ENCODE peak calls at places on chromosomes 11 and 22, in five cellular contexts. One of them, this sample, is unnamed.

GRCh38 chr11:19458721-19459120 is 218.0 kb upstream of the E2F8 start:
- DNase-seq in COR-L47: no peak
- DNase-seq in activated T-cell treated with anti-CD3 and anti-CD28 coated beads for 1 hour: no peak
- DNase-seq in stimulated activated CD8-positive, alpha-beta memory T cell treated with anti-CD3 and anti-CD28 coated beads, Interleukin-12 subunit alpha, Interleukin-12 subunit beta, amount 100 ng/mL, for 4 hours: no peak
- DNase-seq in CD8-positive, alpha-beta memory T cell: no peak
- DNase-seq in this sample: no peak

GRCh38 chr11:64742940-64743590 is 877 bp downstream of the RASGRP2 start:
- DNase-seq in COR-L47: no peak
- DNase-seq in activated T-cell treated with anti-CD3 and anti-CD28 coated beads for 1 hour: peak
- DNase-seq in CD8-positive, alpha-beta memory T cell: peak
- DNase-seq in stimulated activated CD8-positive, alpha-beta memory T cell treated with anti-CD3 and anti-CD28 coated beads, Interleukin-12 subunit alpha, Interleukin-12 subunit beta, amount 100 ng/mL, for 4 hours: peak
- DNase-seq in this sample: peak

GRCh38 chr22:36768616-36769015 is 7.3 kb downstream of the IFT27 start:
- DNase-seq in CD8-positive, alpha-beta memory T cell: no peak
- DNase-seq in COR-L47: no peak
- DNase-seq in activated T-cell treated with anti-CD3 and anti-CD28 coated beads for 1 hour: no peak
- DNase-seq in stimulated activated CD8-positive, alpha-beta memory T cell treated with anti-CD3 and anti-CD28 coated beads, Interleukin-12 subunit alpha, Interleukin-12 subunit beta, amount 100 ng/mL, for 4 hours: no peak
- DNase-seq in this sample: no peak

GRCh38 chr11:18669211-18669593 is 29.4 kb upstream of the TMEM86A start:
- DNase-seq in activated T-cell treated with anti-CD3 and anti-CD28 coated beads for 1 hour: no peak
- DNase-seq in CD8-positive, alpha-beta memory T cell: no peak
- DNase-seq in COR-L47: no peak
- DNase-seq in stimulated activated CD8-positive, alpha-beta memory T cell treated with anti-CD3 and anti-CD28 coated beads, Interleukin-12 subunit alpha, Interleukin-12 subunit beta, amount 100 ng/mL, for 4 hours: no peak
- DNase-seq in this sample: no peak

GRCh38 chr11:12535321-12535720 is 138.9 kb upstream of the TEAD1 start:
- DNase-seq in activated T-cell treated with anti-CD3 and anti-CD28 coated beads for 1 hour: no peak
- DNase-seq in stimulated activated CD8-positive, alpha-beta memory T cell treated with anti-CD3 and anti-CD28 coated beads, Interleukin-12 subunit alpha, Interleukin-12 subunit beta, amount 100 ng/mL, for 4 hours: no peak
- DNase-seq in CD8-positive, alpha-beta memory T cell: no peak
- DNase-seq in COR-L47: no peak
- DNase-seq in this sample: no peak

GRCh38 chr22:47218671-47219070 is 456.2 kb downstream of the TBC1D22A start:
- DNase-seq in stimulated activated CD8-positive, alpha-beta memory T cell treated with anti-CD3 and anti-CD28 coated beads, Interleukin-12 subunit alpha, Interleukin-12 subunit beta, amount 100 ng/mL, for 4 hours: no peak
- DNase-seq in activated T-cell treated with anti-CD3 and anti-CD28 coated beads for 1 hour: no peak
- DNase-seq in COR-L47: no peak
- DNase-seq in CD8-positive, alpha-beta memory T cell: no peak
- DNase-seq in this sample: no peak

GRCh38 chr11:134063991-134064747 is 4.7 kb upstream of the JAM3 start:
- DNase-seq in COR-L47: peak
- DNase-seq in CD8-positive, alpha-beta memory T cell: no peak
- DNase-seq in activated T-cell treated with anti-CD3 and anti-CD28 coated beads for 1 hour: no peak
- DNase-seq in stimulated activated CD8-positive, alpha-beta memory T cell treated with anti-CD3 and anti-CD28 coated beads, Interleukin-12 subunit alpha, Interleukin-12 subunit beta, amount 100 ng/mL, for 4 hours: no peak
- DNase-seq in this sample: no peak

GRCh38 chr11:34331329-34331728 is 26.5 kb downstream of the ABTB2 start:
- DNase-seq in stimulated activated CD8-positive, alpha-beta memory T cell treated with anti-CD3 and anti-CD28 coated beads, Interleukin-12 subunit alpha, Interleukin-12 subunit beta, amount 100 ng/mL, for 4 hours: no peak
- DNase-seq in CD8-positive, alpha-beta memory T cell: no peak
- DNase-seq in COR-L47: peak
- DNase-seq in activated T-cell treated with anti-CD3 and anti-CD28 coated beads for 1 hour: no peak
- DNase-seq in this sample: no peak

GRCh38 chr11:118785362-118785761 is 5.6 kb downstream of the DDX6 start:
- DNase-seq in stimulated activated CD8-positive, alpha-beta memory T cell treated with anti-CD3 and anti-CD28 coated beads, Interleukin-12 subunit alpha, Interleukin-12 subunit beta, amount 100 ng/mL, for 4 hours: no peak
- DNase-seq in activated T-cell treated with anti-CD3 and anti-CD28 coated beads for 1 hour: no peak
- DNase-seq in COR-L47: no peak
- DNase-seq in CD8-positive, alpha-beta memory T cell: no peak
- DNase-seq in this sample: no peak

GRCh38 chr11:285021-285893 is 3.7 kb upstream of the PGGHG start:
- DNase-seq in stimulated activated CD8-positive, alpha-beta memory T cell treated with anti-CD3 and anti-CD28 coated beads, Interleukin-12 subunit alpha, Interleukin-12 subunit beta, amount 100 ng/mL, for 4 hours: peak
- DNase-seq in COR-L47: no peak
- DNase-seq in activated T-cell treated with anti-CD3 and anti-CD28 coated beads for 1 hour: no peak
- DNase-seq in CD8-positive, alpha-beta memory T cell: no peak
- DNase-seq in this sample: no peak

GRCh38 chr11:35765211-35765610 is 102.6 kb downstream of the TRIM44 start:
- DNase-seq in COR-L47: no peak
- DNase-seq in stimulated activated CD8-positive, alpha-beta memory T cell treated with anti-CD3 and anti-CD28 coated beads, Interleukin-12 subunit alpha, Interleukin-12 subunit beta, amount 100 ng/mL, for 4 hours: no peak
- DNase-seq in CD8-positive, alpha-beta memory T cell: no peak
- DNase-seq in activated T-cell treated with anti-CD3 and anti-CD28 coated beads for 1 hour: no peak
- DNase-seq in this sample: no peak

GRCh38 chr22:37345863-37346514 is 63.7 kb downstream of the CYTH4 start:
- DNase-seq in stimulated activated CD8-positive, alpha-beta memory T cell treated with anti-CD3 and anti-CD28 coated beads, Interleukin-12 subunit alpha, Interleukin-12 subunit beta, amount 100 ng/mL, for 4 hours: no peak
- DNase-seq in activated T-cell treated with anti-CD3 and anti-CD28 coated beads for 1 hour: no peak
- DNase-seq in COR-L47: peak
- DNase-seq in CD8-positive, alpha-beta memory T cell: no peak
- DNase-seq in this sample: no peak

GRCh38 chr11:43987384-43988039 is 45.1 kb downstream of the C11orf96 start:
- DNase-seq in stimulated activated CD8-positive, alpha-beta memory T cell treated with anti-CD3 and anti-CD28 coated beads, Interleukin-12 subunit alpha, Interleukin-12 subunit beta, amount 100 ng/mL, for 4 hours: no peak
- DNase-seq in COR-L47: no peak
- DNase-seq in activated T-cell treated with anti-CD3 and anti-CD28 coated beads for 1 hour: no peak
- DNase-seq in CD8-positive, alpha-beta memory T cell: no peak
- DNase-seq in this sample: no peak

GRCh38 chr22:46626356-46626755 is 6.2 kb downstream of the GRAMD4 start:
- DNase-seq in CD8-positive, alpha-beta memory T cell: no peak
- DNase-seq in activated T-cell treated with anti-CD3 and anti-CD28 coated beads for 1 hour: no peak
- DNase-seq in stimulated activated CD8-positive, alpha-beta memory T cell treated with anti-CD3 and anti-CD28 coated beads, Interleukin-12 subunit alpha, Interleukin-12 subunit beta, amount 100 ng/mL, for 4 hours: no peak
- DNase-seq in COR-L47: no peak
- DNase-seq in this sample: no peak

GRCh38 chr11:69919659-69920499 is 100.7 kb upstream of the FGF3 start:
- DNase-seq in stimulated activated CD8-positive, alpha-beta memory T cell treated with anti-CD3 and anti-CD28 coated beads, Interleukin-12 subunit alpha, Interleukin-12 subunit beta, amount 100 ng/mL, for 4 hours: no peak
- DNase-seq in COR-L47: no peak
- DNase-seq in activated T-cell treated with anti-CD3 and anti-CD28 coated beads for 1 hour: no peak
- DNase-seq in CD8-positive, alpha-beta memory T cell: no peak
- DNase-seq in this sample: no peak

GRCh38 chr11:126319374-126319740 is 15.5 kb downstream of the DCPS start:
- DNase-seq in activated T-cell treated with anti-CD3 and anti-CD28 coated beads for 1 hour: no peak
- DNase-seq in COR-L47: no peak
- DNase-seq in CD8-positive, alpha-beta memory T cell: no peak
- DNase-seq in stimulated activated CD8-positive, alpha-beta memory T cell treated with anti-CD3 and anti-CD28 coated beads, Interleukin-12 subunit alpha, Interleukin-12 subunit beta, amount 100 ng/mL, for 4 hours: no peak
- DNase-seq in this sample: no peak

GRCh38 chr11:47305734-47306483 is 36.0 kb downstream of the MADD start:
- DNase-seq in CD8-positive, alpha-beta memory T cell: no peak
- DNase-seq in activated T-cell treated with anti-CD3 and anti-CD28 coated beads for 1 hour: no peak
- DNase-seq in stimulated activated CD8-positive, alpha-beta memory T cell treated with anti-CD3 and anti-CD28 coated beads, Interleukin-12 subunit alpha, Interleukin-12 subunit beta, amount 100 ng/mL, for 4 hours: no peak
- DNase-seq in COR-L47: no peak
- DNase-seq in this sample: no peak

GRCh38 chr22:45268958-45269844 is 15.5 kb upstream of the UPK3A start:
- DNase-seq in activated T-cell treated with anti-CD3 and anti-CD28 coated beads for 1 hour: peak
- DNase-seq in CD8-positive, alpha-beta memory T cell: peak
- DNase-seq in COR-L47: peak
- DNase-seq in stimulated activated CD8-positive, alpha-beta memory T cell treated with anti-CD3 and anti-CD28 coated beads, Interleukin-12 subunit alpha, Interleukin-12 subunit beta, amount 100 ng/mL, for 4 hours: peak
- DNase-seq in this sample: peak